ENCODE peak calls at places on chromosomes 4 and X, in five cellular contexts. F is stomach, V is SJSA1, U is heart right ventricle, E is right atrium auricular region. L is an unnamed sample.

GRCh38 chr4:102867278-102868152 is 1.3 kb upstream of the CISD2 start:
- DNase-seq in F (no peak), V (no peak), U (no peak), E (no peak), L (no peak)

GRCh38 chr4:83771113-83771705 is 235.3 kb downstream of the GPAT3 start:
- DNase-seq in F (peak; percentile 45), V (peak; percentile 61), U (peak; percentile 24), E (no peak), L (peak; percentile 59)

GRCh38 chr4:138235419-138235952 is 6.7 kb downstream of the SLC7A11 start:
- DNase-seq in F (no peak), V (no peak), U (no peak), E (no peak), L (no peak)

GRCh38 chrX:13587791-13588477 is 18.5 kb downstream of the EGFL6 start:
- DNase-seq in F (no peak), V (no peak), U (no peak), E (no peak), L (no peak)

GRCh38 chr4:3323071-3323481 is 30.3 kb downstream of the RGS12 start:
- DNase-seq in F (peak; percentile 20), V (peak; percentile 24), U (no peak), E (peak; percentile 40), L (no peak)

GRCh38 chr4:183758006-183758734 is 99.1 kb downstream of the TRAPPC11 start:
- DNase-seq in F (no peak), V (no peak), U (peak; percentile 81), E (peak; percentile 71), L (no peak)

GRCh38 chrX:18753603-18754002 is 46.2 kb downstream of the PPEF1 start:
- DNase-seq in F (no peak), V (no peak), U (no peak), E (no peak), L (no peak)

GRCh38 chr4:680931-681645 is 6.7 kb downstream of the MYL5 start:
- DNase-seq in F (peak; percentile 67), V (no peak), U (peak; percentile 75), E (no peak), L (no peak)

GRCh38 chrX:44898411-44899221 is 25.6 kb downstream of the KDM6A start:
- DNase-seq in F (peak; percentile 57), V (no peak), U (no peak), E (no peak), L (peak; percentile 14)

GRCh38 chr4:67988986-67989385 is 25.7 kb upstream of the TMPRSS11A start:
- DNase-seq in F (no peak), V (no peak), U (no peak), E (no peak), L (no peak)

GRCh38 chr4:8697826-8698225 is 105.3 kb downstream of the CPZ start:
- DNase-seq in F (peak; percentile 9), V (no peak), U (no peak), E (no peak), L (no peak)

GRCh38 chr4:40173470-40173875 is 23.4 kb upstream of the RHOH start:
- DNase-seq in F (no peak), V (no peak), U (no peak), E (no peak), L (no peak)
- H3K4me3 ChIP-seq in F (no peak overlapping the region), V (no peak overlapping the region), U (no peak overlapping the region), E (no peak overlapping the region), L (no peak overlapping the region)

GRCh38 chrX:129649268-129650182 is 5.2 kb downstream of the APLN start:
- DNase-seq in F (peak; percentile 8), V (no peak), U (no peak), E (peak; percentile 34), L (no peak)

GRCh38 chrX:129651756-129652564 is 2.8 kb downstream of the APLN start:
- DNase-seq in F (peak; percentile 34), V (no peak), U (no peak), E (peak; percentile 36), L (no peak)

GRCh38 chrX:129650183-129650689 is 4.5 kb downstream of the APLN start:
- DNase-seq in F (no peak), V (no peak), U (no peak), E (peak; percentile 38), L (no peak)

GRCh38 chrX:129652565-129653169 is 2.1 kb downstream of the APLN start:
- DNase-seq in F (no peak), V (no peak), U (no peak), E (peak; percentile 40), L (no peak)

DNA sequence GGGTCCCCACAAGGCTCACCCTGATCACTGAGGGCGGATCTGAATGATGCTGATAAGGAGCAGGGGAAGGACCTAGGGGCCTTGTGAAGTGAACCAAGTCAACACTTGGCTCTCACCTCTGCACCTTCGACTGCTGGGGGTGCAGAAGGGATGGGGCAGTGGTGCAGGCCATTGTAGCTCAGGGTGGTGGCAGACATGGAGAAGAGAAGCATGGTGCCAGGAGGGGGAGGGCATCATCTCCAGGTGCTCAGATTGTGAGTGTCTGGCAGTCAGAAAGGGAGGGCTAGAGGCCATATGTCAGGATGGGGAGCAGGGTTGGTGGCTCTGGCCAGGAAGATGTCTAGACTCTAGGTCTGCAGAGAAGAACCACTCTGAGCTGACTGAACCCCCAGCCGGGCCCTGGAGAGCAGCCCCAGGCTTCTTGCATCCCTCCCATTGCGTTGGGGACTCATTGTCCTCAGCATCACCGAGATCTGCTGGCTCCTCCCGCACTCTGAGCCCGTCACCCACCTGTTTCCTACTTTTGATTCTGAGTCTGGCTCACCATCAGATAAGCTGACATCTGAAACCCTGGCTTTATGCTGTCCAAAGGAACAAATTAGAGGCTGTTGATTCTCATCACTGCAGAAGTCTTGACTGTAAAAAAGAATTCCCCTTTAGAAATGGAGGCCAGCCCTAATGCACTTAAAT is 3.8 kb downstream of the APLN start:
- DNase-seq in F (peak; percentile 15), V (no peak), U (no peak), E (peak; percentile 28), L (no peak)
- H3K27me3 ChIP-seq in F (peaks cover 9% of the 10 kb centered on the region), V (no peaks in the 10 kb centered on the region), U (no peaks in the 10 kb centered on the region), E (no peaks in the 10 kb centered on the region), L (peaks cover 14% of the 10 kb centered on the region)

DNA sequence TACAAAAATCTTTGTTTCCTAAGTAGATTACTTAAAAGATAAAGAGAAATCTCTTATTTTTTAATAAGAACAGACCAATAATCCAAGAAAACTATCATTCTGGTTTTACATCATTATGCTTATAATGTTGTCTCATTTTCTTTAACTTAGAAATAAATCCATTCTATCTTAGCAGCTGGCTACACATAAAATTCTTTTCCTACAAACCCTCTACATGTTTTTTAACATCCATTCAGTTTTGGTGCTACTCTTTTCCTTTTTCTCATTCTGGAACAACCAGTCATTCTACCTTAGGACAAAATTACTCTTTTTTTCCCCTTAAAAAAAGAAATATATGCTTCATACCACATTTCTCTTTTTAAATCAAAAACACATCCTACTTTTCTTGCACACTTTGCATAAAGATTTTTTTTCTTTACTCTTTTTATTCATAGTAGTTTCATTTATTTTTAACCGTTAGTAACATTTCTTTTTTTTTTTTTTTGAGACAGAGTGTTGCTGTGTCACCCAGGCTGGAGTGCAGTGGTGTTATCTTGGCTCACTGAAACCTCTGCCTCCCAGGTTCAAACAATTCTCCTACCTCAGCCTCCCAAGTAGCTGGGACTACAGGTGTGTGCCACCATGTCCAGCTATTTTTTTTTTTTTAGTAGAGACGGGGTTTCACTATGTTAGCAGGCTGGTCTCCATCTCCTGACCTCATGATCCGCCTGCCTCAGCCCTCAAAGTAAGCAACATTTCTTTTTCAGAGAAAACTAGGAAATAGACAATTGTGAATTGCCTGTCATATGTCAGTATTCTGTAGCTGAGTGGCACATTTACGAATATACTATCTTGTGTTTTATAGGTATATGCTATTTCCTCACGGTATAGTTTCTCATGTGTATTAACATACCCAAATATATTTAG is 562.8 kb downstream of the ADGRL3 start:
- DNase-seq in F (no peak), V (no peak), U (no peak), E (no peak), L (no peak)
- H3K9me3 ChIP-seq in F (no peaks in the 10 kb centered on the region), V (no peaks in the 10 kb centered on the region), U (peaks cover 22% of the 10 kb centered on the region), E (peaks cover 12% of the 10 kb centered on the region), L (no peaks in the 10 kb centered on the region)

GRCh38 chrX:39905946-39906345 is 191.8 kb downstream of the BCOR start:
- DNase-seq in F (no peak), V (no peak), U (no peak), E (no peak), L (no peak)

GRCh38 chrX:39905475-39905889 is 192.3 kb downstream of the BCOR start:
- DNase-seq in F (no peak), V (peak; percentile 77), U (no peak), E (no peak), L (no peak)

GRCh38 chrX:39903937-39904336 is 193.8 kb downstream of the BCOR start:
- DNase-seq in F (no peak), V (peak; percentile 48), U (no peak), E (no peak), L (no peak)

GRCh38 chrX:39903343-39903742 is 194.4 kb downstream of the BCOR start:
- DNase-seq in F (no peak), V (no peak), U (no peak), E (no peak), L (no peak)

DNA sequence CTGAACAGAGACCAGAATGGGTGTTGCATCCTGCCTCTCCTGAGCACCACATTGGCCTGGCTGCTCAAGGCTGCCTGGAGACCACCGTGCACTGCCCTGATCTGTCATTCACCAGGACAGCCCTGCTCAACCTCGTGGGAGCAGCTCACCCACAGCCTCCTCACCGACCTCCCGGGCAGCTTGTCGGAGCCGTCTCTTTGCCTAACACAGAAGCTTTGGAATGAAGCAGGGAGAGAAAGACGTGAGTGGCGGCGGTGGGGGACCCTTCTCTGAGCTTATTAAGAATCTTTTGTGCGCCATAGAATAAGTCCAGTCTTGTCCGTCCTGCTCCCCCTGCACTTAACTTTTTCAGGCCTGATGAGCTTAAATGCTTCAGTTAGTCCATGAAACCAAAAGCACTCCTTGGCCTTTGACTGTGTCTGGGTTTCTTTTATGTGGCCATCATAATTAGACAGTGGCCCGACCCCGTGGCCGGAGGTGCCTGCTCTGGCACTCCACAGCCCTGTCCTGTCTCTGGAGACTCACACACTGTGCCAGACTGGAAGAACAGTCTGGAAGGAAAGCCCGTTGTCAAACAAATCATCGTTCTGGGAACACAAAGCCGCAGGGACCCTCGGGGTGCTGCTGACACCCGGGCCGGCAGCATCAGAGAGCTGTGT is 192.8 kb downstream of the BCOR start:
- DNase-seq in F (no peak), V (peak; percentile 63), U (no peak), E (no peak), L (no peak)
- H3K4me3 ChIP-seq in F (no peak overlapping the region), V (no peak overlapping the region), U (no peak overlapping the region), E (no peak overlapping the region), L (no peak overlapping the region)

GRCh38 chrX:105273326-105273725 is 52.8 kb upstream of the TEX13A start:
- DNase-seq in F (no peak), V (no peak), U (no peak), E (no peak), L (no peak)
- H3K27me3 ChIP-seq in F (no peaks in the 10 kb centered on the region), V (no peaks in the 10 kb centered on the region), U (no peaks in the 10 kb centered on the region), E (no peaks in the 10 kb centered on the region), L (peaks cover 42% of the 10 kb centered on the region)